ENCODE peak calls at places on chromosomes 3 and 15, in nine cellular contexts. One of them, this sample, is unnamed.

GRCh38 chr15:31262901-31263671 is 63.5 kb upstream of the KLF13 start:
- DNase-seq in activated CD4-positive, alpha-beta memory T cell treated with anti-CD3 and anti-CD28 coated beads for 36 hours: peak; percentile 25
- DNase-seq in H54: no peak
- DNase-seq in GM20000: peak; percentile 71
- DNase-seq in NCI-H1694 treated with DMSO at 0.1 percent for 48 hours: no peak
- DNase-seq in A172: no peak
- DNase-seq in stimulated activated CD4-positive, alpha-beta T cell treated with anti-CD3 and anti-CD28 coated beads, Interleukin-1b, Interleukin-23, amount 100 ng/mL, for 48 hours: no peak
- DNase-seq in C1 segment of cervical spinal cord: no peak
- DNase-seq in AG09309: peak; percentile 46
- DNase-seq in this sample: peak; percentile 22

GRCh38 chr3:113634782-113635474 is 61.5 kb downstream of the USF3 start:
- DNase-seq in activated CD4-positive, alpha-beta memory T cell treated with anti-CD3 and anti-CD28 coated beads for 36 hours: no peak
- DNase-seq in H54: no peak
- DNase-seq in GM20000: no peak
- DNase-seq in NCI-H1694 treated with DMSO at 0.1 percent for 48 hours: no peak
- DNase-seq in A172: no peak
- DNase-seq in stimulated activated CD4-positive, alpha-beta T cell treated with anti-CD3 and anti-CD28 coated beads, Interleukin-1b, Interleukin-23, amount 100 ng/mL, for 48 hours: no peak
- DNase-seq in C1 segment of cervical spinal cord: no peak
- DNase-seq in AG09309: no peak
- DNase-seq in this sample: no peak

GRCh38 chr3:139710212-139710611 is 32.4 kb upstream of the NMNAT3 start:
- DNase-seq in activated CD4-positive, alpha-beta memory T cell treated with anti-CD3 and anti-CD28 coated beads for 36 hours: no peak
- DNase-seq in H54: no peak
- DNase-seq in GM20000: no peak
- DNase-seq in NCI-H1694 treated with DMSO at 0.1 percent for 48 hours: no peak
- DNase-seq in A172: no peak
- DNase-seq in stimulated activated CD4-positive, alpha-beta T cell treated with anti-CD3 and anti-CD28 coated beads, Interleukin-1b, Interleukin-23, amount 100 ng/mL, for 48 hours: no peak
- DNase-seq in C1 segment of cervical spinal cord: no peak
- DNase-seq in AG09309: no peak
- DNase-seq in this sample: no peak

GRCh38 chr3:24951186-24951585 is 456.5 kb upstream of the THRB start:
- DNase-seq in activated CD4-positive, alpha-beta memory T cell treated with anti-CD3 and anti-CD28 coated beads for 36 hours: no peak
- DNase-seq in H54: no peak
- DNase-seq in GM20000: no peak
- DNase-seq in NCI-H1694 treated with DMSO at 0.1 percent for 48 hours: no peak
- DNase-seq in A172: no peak
- DNase-seq in stimulated activated CD4-positive, alpha-beta T cell treated with anti-CD3 and anti-CD28 coated beads, Interleukin-1b, Interleukin-23, amount 100 ng/mL, for 48 hours: no peak
- DNase-seq in C1 segment of cervical spinal cord: no peak
- DNase-seq in AG09309: no peak
- DNase-seq in this sample: no peak

GRCh38 chr3:194540268-194540937 is 53.6 kb upstream of the ATP13A3 start:
- DNase-seq in activated CD4-positive, alpha-beta memory T cell treated with anti-CD3 and anti-CD28 coated beads for 36 hours: no peak
- DNase-seq in H54: no peak
- DNase-seq in GM20000: no peak
- DNase-seq in NCI-H1694 treated with DMSO at 0.1 percent for 48 hours: no peak
- DNase-seq in A172: no peak
- DNase-seq in stimulated activated CD4-positive, alpha-beta T cell treated with anti-CD3 and anti-CD28 coated beads, Interleukin-1b, Interleukin-23, amount 100 ng/mL, for 48 hours: no peak
- DNase-seq in C1 segment of cervical spinal cord: no peak
- DNase-seq in AG09309: no peak
- DNase-seq in this sample: no peak

GRCh38 chr15:58457466-58457965 is 25.7 kb downstream of the LIPC start:
- DNase-seq in activated CD4-positive, alpha-beta memory T cell treated with anti-CD3 and anti-CD28 coated beads for 36 hours: peak; percentile 53
- DNase-seq in H54: peak; percentile 20
- DNase-seq in GM20000: peak; percentile 59
- DNase-seq in NCI-H1694 treated with DMSO at 0.1 percent for 48 hours: no peak
- DNase-seq in A172: peak; percentile 78
- DNase-seq in stimulated activated CD4-positive, alpha-beta T cell treated with anti-CD3 and anti-CD28 coated beads, Interleukin-1b, Interleukin-23, amount 100 ng/mL, for 48 hours: peak; percentile 38
- DNase-seq in C1 segment of cervical spinal cord: no peak
- DNase-seq in AG09309: peak; percentile 62
- DNase-seq in this sample: peak; percentile 79

GRCh38 chr3:183698318-183698731 is 728 bp downstream of the YEATS2 start:
- DNase-seq in activated CD4-positive, alpha-beta memory T cell treated with anti-CD3 and anti-CD28 coated beads for 36 hours: peak; percentile 49
- DNase-seq in H54: peak; percentile 44
- DNase-seq in GM20000: peak; percentile 58
- DNase-seq in NCI-H1694 treated with DMSO at 0.1 percent for 48 hours: no peak
- DNase-seq in A172: peak; percentile 11
- DNase-seq in stimulated activated CD4-positive, alpha-beta T cell treated with anti-CD3 and anti-CD28 coated beads, Interleukin-1b, Interleukin-23, amount 100 ng/mL, for 48 hours: peak; percentile 26
- DNase-seq in C1 segment of cervical spinal cord: no peak
- DNase-seq in AG09309: no peak
- DNase-seq in this sample: peak; percentile 24

GRCh38 chr15:85766007-85766831 is 28.5 kb downstream of the KLHL25 start:
- DNase-seq in activated CD4-positive, alpha-beta memory T cell treated with anti-CD3 and anti-CD28 coated beads for 36 hours: no peak
- DNase-seq in H54: no peak
- DNase-seq in GM20000: no peak
- DNase-seq in NCI-H1694 treated with DMSO at 0.1 percent for 48 hours: no peak
- DNase-seq in A172: no peak
- DNase-seq in stimulated activated CD4-positive, alpha-beta T cell treated with anti-CD3 and anti-CD28 coated beads, Interleukin-1b, Interleukin-23, amount 100 ng/mL, for 48 hours: no peak
- DNase-seq in C1 segment of cervical spinal cord: peak; percentile 18
- DNase-seq in AG09309: no peak
- DNase-seq in this sample: no peak

GRCh38 chr15:58410353-58410752 is 21.4 kb upstream of the LIPC start:
- DNase-seq in activated CD4-positive, alpha-beta memory T cell treated with anti-CD3 and anti-CD28 coated beads for 36 hours: peak; percentile 36
- DNase-seq in H54: no peak
- DNase-seq in GM20000: peak; percentile 18
- DNase-seq in NCI-H1694 treated with DMSO at 0.1 percent for 48 hours: no peak
- DNase-seq in A172: peak; percentile 33
- DNase-seq in stimulated activated CD4-positive, alpha-beta T cell treated with anti-CD3 and anti-CD28 coated beads, Interleukin-1b, Interleukin-23, amount 100 ng/mL, for 48 hours: peak; percentile 15
- DNase-seq in C1 segment of cervical spinal cord: no peak
- DNase-seq in AG09309: peak; percentile 28
- DNase-seq in this sample: peak; percentile 68

GRCh38 chr15:41309226-41309905 is 23.0 kb downstream of the OIP5 start:
- DNase-seq in activated CD4-positive, alpha-beta memory T cell treated with anti-CD3 and anti-CD28 coated beads for 36 hours: no peak
- DNase-seq in H54: no peak
- DNase-seq in GM20000: peak; percentile 32
- DNase-seq in NCI-H1694 treated with DMSO at 0.1 percent for 48 hours: no peak
- DNase-seq in A172: no peak
- DNase-seq in stimulated activated CD4-positive, alpha-beta T cell treated with anti-CD3 and anti-CD28 coated beads, Interleukin-1b, Interleukin-23, amount 100 ng/mL, for 48 hours: no peak
- DNase-seq in C1 segment of cervical spinal cord: no peak
- DNase-seq in AG09309: no peak
- DNase-seq in this sample: no peak

GRCh38 chr3:127157181-127157828 is 35.6 kb upstream of the PRR23E start:
- DNase-seq in activated CD4-positive, alpha-beta memory T cell treated with anti-CD3 and anti-CD28 coated beads for 36 hours: no peak
- DNase-seq in H54: no peak
- DNase-seq in GM20000: no peak
- DNase-seq in NCI-H1694 treated with DMSO at 0.1 percent for 48 hours: peak; percentile 76
- DNase-seq in A172: no peak
- DNase-seq in stimulated activated CD4-positive, alpha-beta T cell treated with anti-CD3 and anti-CD28 coated beads, Interleukin-1b, Interleukin-23, amount 100 ng/mL, for 48 hours: no peak
- DNase-seq in C1 segment of cervical spinal cord: no peak
- DNase-seq in AG09309: no peak
- DNase-seq in this sample: no peak

GRCh38 chr3:29493109-29493508 is 212.2 kb downstream of the RBMS3 start:
- DNase-seq in activated CD4-positive, alpha-beta memory T cell treated with anti-CD3 and anti-CD28 coated beads for 36 hours: no peak
- DNase-seq in H54: no peak
- DNase-seq in GM20000: no peak
- DNase-seq in NCI-H1694 treated with DMSO at 0.1 percent for 48 hours: no peak
- DNase-seq in A172: no peak
- DNase-seq in stimulated activated CD4-positive, alpha-beta T cell treated with anti-CD3 and anti-CD28 coated beads, Interleukin-1b, Interleukin-23, amount 100 ng/mL, for 48 hours: no peak
- DNase-seq in C1 segment of cervical spinal cord: no peak
- DNase-seq in AG09309: no peak
- DNase-seq in this sample: no peak

GRCh38 chr15:74978503-74978902 is 16.9 kb upstream of the SCAMP5 start:
- DNase-seq in activated CD4-positive, alpha-beta memory T cell treated with anti-CD3 and anti-CD28 coated beads for 36 hours: peak; percentile 78
- DNase-seq in H54: no peak
- DNase-seq in GM20000: no peak
- DNase-seq in NCI-H1694 treated with DMSO at 0.1 percent for 48 hours: peak; percentile 6
- DNase-seq in A172: peak; percentile 48
- DNase-seq in stimulated activated CD4-positive, alpha-beta T cell treated with anti-CD3 and anti-CD28 coated beads, Interleukin-1b, Interleukin-23, amount 100 ng/mL, for 48 hours: peak; percentile 70
- DNase-seq in C1 segment of cervical spinal cord: no peak
- DNase-seq in AG09309: no peak
- DNase-seq in this sample: peak; percentile 82

GRCh38 chr3:197019021-197019420 is 10.6 kb downstream of the MELTF start:
- DNase-seq in activated CD4-positive, alpha-beta memory T cell treated with anti-CD3 and anti-CD28 coated beads for 36 hours: no peak
- DNase-seq in H54: no peak
- DNase-seq in GM20000: no peak
- DNase-seq in NCI-H1694 treated with DMSO at 0.1 percent for 48 hours: no peak
- DNase-seq in A172: no peak
- DNase-seq in stimulated activated CD4-positive, alpha-beta T cell treated with anti-CD3 and anti-CD28 coated beads, Interleukin-1b, Interleukin-23, amount 100 ng/mL, for 48 hours: no peak
- DNase-seq in C1 segment of cervical spinal cord: no peak
- DNase-seq in AG09309: no peak
- DNase-seq in this sample: no peak

GRCh38 chr3:64684715-64685261 is 3.0 kb downstream of the ADAMTS9 start:
- DNase-seq in activated CD4-positive, alpha-beta memory T cell treated with anti-CD3 and anti-CD28 coated beads for 36 hours: no peak
- DNase-seq in H54: no peak
- DNase-seq in GM20000: no peak
- DNase-seq in NCI-H1694 treated with DMSO at 0.1 percent for 48 hours: no peak
- DNase-seq in A172: no peak
- DNase-seq in stimulated activated CD4-positive, alpha-beta T cell treated with anti-CD3 and anti-CD28 coated beads, Interleukin-1b, Interleukin-23, amount 100 ng/mL, for 48 hours: no peak
- DNase-seq in C1 segment of cervical spinal cord: no peak
- DNase-seq in AG09309: no peak
- DNase-seq in this sample: no peak

GRCh38 chr15:72554471-72555425 is 80.6 kb downstream of the ARIH1 start:
- DNase-seq in activated CD4-positive, alpha-beta memory T cell treated with anti-CD3 and anti-CD28 coated beads for 36 hours: peak; percentile 74
- DNase-seq in H54: no peak
- DNase-seq in GM20000: no peak
- DNase-seq in NCI-H1694 treated with DMSO at 0.1 percent for 48 hours: no peak
- DNase-seq in A172: peak; percentile 82
- DNase-seq in stimulated activated CD4-positive, alpha-beta T cell treated with anti-CD3 and anti-CD28 coated beads, Interleukin-1b, Interleukin-23, amount 100 ng/mL, for 48 hours: peak; percentile 58
- DNase-seq in C1 segment of cervical spinal cord: no peak
- DNase-seq in AG09309: no peak
- DNase-seq in this sample: peak; percentile 54

GRCh38 chr3:138423316-138423715 is 11.1 kb upstream of the ESYT3 start:
- DNase-seq in activated CD4-positive, alpha-beta memory T cell treated with anti-CD3 and anti-CD28 coated beads for 36 hours: no peak
- DNase-seq in H54: no peak
- DNase-seq in GM20000: no peak
- DNase-seq in NCI-H1694 treated with DMSO at 0.1 percent for 48 hours: no peak
- DNase-seq in A172: no peak
- DNase-seq in stimulated activated CD4-positive, alpha-beta T cell treated with anti-CD3 and anti-CD28 coated beads, Interleukin-1b, Interleukin-23, amount 100 ng/mL, for 48 hours: no peak
- DNase-seq in C1 segment of cervical spinal cord: no peak
- DNase-seq in AG09309: no peak
- DNase-seq in this sample: no peak